ENCODE peak calls at places on chromosomes 7 and 10, in four cellular contexts. K, X, I and C are unnamed samples.

GRCh38 chr10:5935628-5936027 is 41.7 kb downstream of the IL15RA start:
- DNase-seq in K (no peak), X (no peak), I (no peak), C (no peak)

GRCh38 chr7:130732980-130733865 is 784 bp downstream of the KLF14 start:
- DNase-seq in K (no peak), X (no peak), I (no peak), C (peak)

GRCh38 chr10:20991526-20991925 is 94.4 kb upstream of the NEBL start:
- DNase-seq in K (no peak), X (no peak), I (no peak), C (no peak)

GRCh38 chr7:123126691-123127090 is 73.1 kb downstream of the SLC13A1 start:
- DNase-seq in K (peak), X (no peak), I (no peak), C (no peak)

GRCh38 chr10:3908183-3908582 is 123.2 kb upstream of the KLF6 start:
- DNase-seq in K (no peak), X (no peak), I (no peak), C (no peak)

GRCh38 chr10:19499291-19499765 is 316.9 kb upstream of the PLXDC2 start:
- DNase-seq in K (no peak), X (no peak), I (no peak), C (no peak)

GRCh38 chr7:85705076-85705475 is 518.2 kb upstream of the SEMA3D start:
- DNase-seq in K (no peak), X (no peak), I (no peak), C (no peak)

GRCh38 chr10:124689911-124690498 is 54.2 kb downstream of the FAM53B start:
- DNase-seq in K (no peak), X (no peak), I (no peak), C (no peak)